ENCODE peak calls at places on chromosomes 1 and 21, in seven cellular contexts. N is stimulated activated CD8-positive, alpha-beta memory T cell treated with anti-CD3 and anti-CD28 coated beads, Interleukin-4, amount 100 ng/mL, for 1 hour; R is activated CD8-positive, alpha-beta memory T cell treated with anti-CD3 and anti-CD28 coated beads for 24 hours; E is WTC11; S is AG08395; V is NCI-H1092; O is astrocyte of the cerebellum. D is an unnamed sample.

GRCh38 chr1:26327956-26328362 is 10.2 kb downstream of the CD52 start:
- DNase-seq in O (no peak), V (no peak), E (no peak), R (no peak), S (no peak), N (no peak), D (no peak)

GRCh38 chr1:228216371-228217320 is 8.8 kb downstream of the OBSCN start:
- DNase-seq in E (no peak), N (no peak), O (no peak), R (peak), V (peak), S (no peak), D (no peak)

GRCh38 chr1:178619523-178619922 is 105.5 kb upstream of the RALGPS2 start:
- DNase-seq in R (no peak), V (no peak), O (no peak), S (no peak), N (no peak), E (no peak), D (no peak)

GRCh38 chr21:21046063-21046462 is 47.9 kb downstream of the NCAM2 start:
- DNase-seq in E (no peak), V (no peak), R (no peak), S (no peak), N (no peak), O (no peak), D (no peak)

GRCh38 chr1:213296558-213296957 is 245.5 kb downstream of the RPS6KC1 start:
- DNase-seq in V (no peak), R (no peak), N (no peak), O (no peak), S (no peak), E (no peak), D (peak)

GRCh38 chr1:204814146-204814884 is 56.3 kb upstream of the NFASC start:
- DNase-seq in N (no peak), E (no peak), O (no peak), R (no peak), S (no peak), V (no peak), D (no peak)

GRCh38 chr1:12438349-12438924 is 179.6 kb downstream of the DHRS3 start:
- DNase-seq in R (peak), S (no peak), O (no peak), E (no peak), V (no peak), N (no peak), D (no peak)

GRCh38 chr1:230321341-230321740 is 104.8 kb downstream of the PGBD5 start:
- DNase-seq in V (no peak), N (no peak), O (no peak), S (no peak), R (no peak), E (no peak), D (no peak)

GRCh38 chr1:2304921-2305681 is 77.0 kb downstream of the SKI start:
- DNase-seq in E (no peak), V (no peak), N (no peak), S (no peak), R (no peak), O (no peak), D (no peak)

GRCh38 chr21:43985690-43986251 is 26.3 kb upstream of the TRAPPC10 start:
- DNase-seq in N (no peak), O (no peak), S (no peak), R (no peak), E (peak), V (no peak), D (no peak)

GRCh38 chr21:41886331-41886730 is 7.2 kb upstream of the PRDM15 start:
- DNase-seq in E (no peak), S (no peak), R (no peak), N (no peak), V (no peak), O (no peak), D (no peak)

GRCh38 chr1:153951801-153952200 is 5.3 kb upstream of the DENND4B start:
- DNase-seq in V (no peak), E (no peak), R (no peak), O (no peak), S (no peak), N (no peak), D (no peak)

GRCh38 chr1:231866392-231867331 is 240.1 kb downstream of the DISC1 start:
- DNase-seq in N (peak), V (peak), E (peak), O (no peak), R (peak), S (peak), D (peak)

GRCh38 chr1:91729621-91730348 is 156.2 kb downstream of the TGFBR3 start:
- DNase-seq in S (no peak), E (no peak), V (no peak), O (no peak), R (no peak), N (no peak), D (no peak)

GRCh38 chr1:12201343-12202189 is 28.3 kb upstream of the VPS13D start:
- DNase-seq in V (no peak), S (no peak), O (no peak), E (no peak), N (no peak), R (peak), D (no peak)

GRCh38 chr21:15141236-15141970 is 76.6 kb upstream of the NRIP1 start:
- DNase-seq in S (no peak), N (no peak), E (no peak), O (no peak), R (no peak), V (peak), D (no peak)

GRCh38 chr21:36747815-36748381 is 49.0 kb downstream of the SIM2 start:
- DNase-seq in R (peak), S (peak), E (peak), O (no peak), V (peak), N (no peak), D (no peak)

GRCh38 chr1:43564617-43565348 is 34.1 kb downstream of the PTPRF start:
- DNase-seq in R (no peak), E (no peak), S (no peak), V (peak), N (no peak), O (no peak), D (no peak)